ENCODE peak calls at places on chromosome 11, in seven cellular contexts. I, C, K, B, E, X and P are unnamed samples.

GRCh38 chr11:84829162-84829561 is 798.0 kb downstream of the DLG2 start:
- ATAC-seq in B (no peak), C (no peak), K (no peak), I (no peak), X (no peak), E (no peak), P (no peak)

GRCh38 chr11:50178732-50179131 is 146.1 kb downstream of the OR4C45 start:
- ATAC-seq in E (no peak), I (no peak), B (no peak), C (no peak), X (no peak), K (no peak), P (no peak)

GRCh38 chr11:47616726-47617416 is 22.7 kb upstream of the C1QTNF4 start:
- ATAC-seq in C (peak; percentile 78), B (peak; percentile 84), X (peak; percentile 11), E (peak; percentile 75), K (peak; percentile 89), I (peak; percentile 69), P (peak; percentile 73)

GRCh38 chr11:61061081-61061826 is 41.0 kb upstream of the CD5 start:
- ATAC-seq in E (peak; percentile 74), K (no peak), I (no peak), C (peak; percentile 90), B (no peak), X (no peak), P (no peak)

GRCh38 chr11:8087756-8088155 is 6.7 kb downstream of the TUB start:
- ATAC-seq in E (no peak), B (no peak), K (no peak), I (no peak), C (no peak), X (no peak), P (no peak)

GRCh38 chr11:125950696-125951645 is 5.1 kb downstream of the VSIG10L2 start:
- ATAC-seq in E (no peak), B (peak; percentile 11), I (peak; percentile 38), X (peak; percentile 34), K (no peak), C (peak; percentile 27), P (peak; percentile 84)

GRCh38 chr11:34028407-34028804 is 23.1 kb upstream of the CAPRIN1 start:
- ATAC-seq in X (no peak), C (no peak), I (no peak), B (no peak), E (no peak), K (peak; percentile 49), P (no peak)

GRCh38 chr11:112380464-112380863 is 119.8 kb upstream of the PLET1 start:
- ATAC-seq in I (no peak), B (no peak), K (peak; percentile 66), C (no peak), X (peak; percentile 40), E (no peak), P (no peak)

GRCh38 chr11:33376331-33377099 is 119.3 kb downstream of the HIPK3 start:
- ATAC-seq in C (peak; percentile 39), X (no peak), E (peak; percentile 56), K (no peak), I (peak; percentile 69), B (peak; percentile 75), P (peak; percentile 14)

GRCh38 chr11:62055970-62056369 is 67.8 kb upstream of the INCENP start:
- ATAC-seq in C (no peak), K (no peak), I (no peak), X (no peak), B (no peak), E (no peak), P (no peak)

GRCh38 chr11:34633990-34634725 is 13.3 kb downstream of the EHF start:
- ATAC-seq in I (no peak), X (no peak), C (peak; percentile 93), K (peak; percentile 67), E (peak; percentile 49), B (peak; percentile 56), P (no peak)

GRCh38 chr11:91163619-91164451 is 941.0 kb upstream of the CHORDC1 start:
- ATAC-seq in I (no peak), X (peak; percentile 37), K (no peak), B (no peak), E (no peak), C (no peak), P (peak; percentile 94)

GRCh38 chr11:59336176-59336575 is 22.5 kb upstream of the OR5AN1 start:
- ATAC-seq in B (no peak), C (no peak), I (no peak), K (no peak), E (no peak), X (no peak), P (no peak)

GRCh38 chr11:83256602-83257340 is 29.4 kb downstream of the CCDC90B start:
- ATAC-seq in E (no peak), K (no peak), I (no peak), X (no peak), C (no peak), B (no peak), P (no peak)

GRCh38 chr11:44379141-44380008 is 69.4 kb upstream of the ALX4 start:
- ATAC-seq in C (no peak), K (no peak), X (peak; percentile 15), I (no peak), B (no peak), E (no peak), P (no peak)

GRCh38 chr11:8658210-8658968 is 24.1 kb downstream of the TRIM66 start:
- ATAC-seq in B (peak; percentile 18), E (no peak), X (no peak), K (peak; percentile 31), C (no peak), I (no peak), P (peak; percentile 48)

DNA sequence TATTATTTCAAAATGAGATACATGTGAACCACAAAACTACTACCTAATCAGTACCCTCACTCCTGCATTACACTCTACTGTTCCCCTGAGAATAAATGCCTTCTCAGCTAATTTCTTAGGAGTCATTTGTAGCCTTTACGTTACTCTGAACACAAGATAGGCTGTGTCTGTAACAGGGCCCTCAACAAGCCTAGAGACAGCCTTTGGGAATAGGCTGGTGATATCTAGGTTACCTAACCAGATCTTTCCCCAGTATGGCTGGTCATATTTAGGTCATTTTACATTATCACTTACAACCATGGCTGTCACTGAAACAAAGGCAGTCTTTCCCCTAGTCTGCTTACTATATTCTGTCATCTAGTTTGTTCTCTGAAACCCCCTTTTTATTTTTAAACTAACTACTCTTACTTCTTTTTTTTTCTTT is 14.2 kb downstream of the ATM start:
- ATAC-seq in C (peak; percentile 74), X (no peak), K (peak; percentile 33), I (no peak), B (no peak), E (no peak), P (no peak)
- H3K4me3 ChIP-seq in C (no peak overlapping the region), X (no peak overlapping the region), K (no peak overlapping the region), I (no peak overlapping the region), B (no peak overlapping the region), E (no peak overlapping the region), P (no peak overlapping the region)

GRCh38 chr11:69013009-69013951 is at the start of gene MRGPRF:
- ATAC-seq in B (peak; percentile 18), K (no peak), E (no peak), I (no peak), C (peak; percentile 42), X (peak; percentile 44), P (peak; percentile 75)
- TF ChIP-seq POLR2AphosphoS5 in B (no peak), K (no peak), E (no peak), I (no peak), C (no peak), X (peak; percentile 5), P (peak; percentile 96)

GRCh38 chr11:73647459-73648100 is 1.2 kb downstream of the PLEKHB1 start:
- ATAC-seq in I (peak; percentile 97), C (peak; percentile 100), B (peak; percentile 82), K (peak; percentile 98), X (peak; percentile 94), E (peak; percentile 97), P (peak; percentile 97)
- H3K27ac ChIP-seq in I (peak overlapping the region; percentile 13), C (no peak overlapping the region), B (no peak overlapping the region), K (no peak overlapping the region), X (no peak overlapping the region), E (peak overlapping the region; percentile 21), P (peak overlapping the region; percentile 66)

GRCh38 chr11:46295996-46296519 is 18.6 kb downstream of the CREB3L1 start:
- ATAC-seq in K (peak; percentile 4), X (no peak), E (no peak), B (peak; percentile 0), I (no peak), C (no peak), P (no peak)

GRCh38 chr11:46295312-46295995 is 18.0 kb downstream of the CREB3L1 start:
- ATAC-seq in K (peak; percentile 91), E (no peak), C (peak; percentile 74), B (peak; percentile 76), I (no peak), X (peak; percentile 82), P (peak; percentile 86)

GRCh38 chr11:46293066-46293465 is 15.6 kb downstream of the CREB3L1 start:
- ATAC-seq in X (no peak), C (no peak), E (no peak), I (no peak), B (no peak), K (no peak), P (no peak)

GRCh38 chr11:46293616-46294015 is 16.2 kb downstream of the CREB3L1 start:
- ATAC-seq in I (peak; percentile 33), E (no peak), C (no peak), K (no peak), X (no peak), B (no peak), P (no peak)

GRCh38 chr11:46294365-46295309 is 17.2 kb downstream of the CREB3L1 start:
- ATAC-seq in E (peak; percentile 23), B (peak; percentile 53), X (peak; percentile 17), K (peak; percentile 52), C (no peak), I (peak; percentile 38), P (peak; percentile 3)
- H3K4me3 ChIP-seq in E (no peak overlapping the region), B (peak overlapping the region; percentile 78), X (peak overlapping the region; percentile 51), K (peak overlapping the region; percentile 48), C (peak overlapping the region; percentile 54), I (no peak overlapping the region), P (peak overlapping the region; percentile 37)

GRCh38 chr11:1750840-1751520 is 585 bp upstream of the IFITM10 start:
- ATAC-seq in I (peak; percentile 23), B (peak; percentile 2), E (peak; percentile 13), K (peak; percentile 29), C (no peak), X (no peak), P (no peak)
- TF ChIP-seq POLR2AphosphoS5 in I (no peak), B (no peak), E (no peak), K (no peak), C (no peak), X (no peak), P (no peak)

GRCh38 chr11:120403966-120404365 is 67.8 kb downstream of the ARHGEF12 start:
- ATAC-seq in E (no peak), B (no peak), X (no peak), C (no peak), I (no peak), K (no peak), P (no peak)
- H3K27ac ChIP-seq in E (no peak overlapping the region), B (peak overlapping the region; percentile 34), X (no peak overlapping the region), C (no peak overlapping the region), I (peak overlapping the region; percentile 99), K (no peak overlapping the region), P (no peak overlapping the region)

GRCh38 chr11:64447717-64448598 is 89.0 kb downstream of the RPS6KA4 start:
- ATAC-seq in X (peak; percentile 72), K (no peak), B (peak; percentile 12), C (peak; percentile 73), I (peak; percentile 9), E (peak; percentile 20), P (peak; percentile 42)
- H3K4me3 ChIP-seq in X (peak overlapping the region; percentile 41), K (no peak overlapping the region), B (peak overlapping the region; percentile 73), C (peak overlapping the region; percentile 67), I (no peak overlapping the region), E (peak overlapping the region; percentile 59), P (peak overlapping the region; percentile 43)